ENCODE peak calls at places on chromosomes 7 and 10, in eight cellular contexts. A, W, G, P, D, E, Q and F are unnamed samples.

GRCh38 chr10:66813122-66813521 is 112.7 kb upstream of the LRRTM3 start:
- DNase-seq in P (no peak), E (no peak), G (no peak), A (no peak), D (no peak), Q (no peak), W (no peak), F (no peak)

GRCh38 chr10:89478739-89479116 is 56.7 kb downstream of the SLC16A12 start:
- DNase-seq in W (no peak), Q (no peak), D (peak), A (no peak), P (no peak), G (no peak), E (no peak), F (no peak)

GRCh38 chr10:1204434-1205326 is 148.5 kb downstream of the WDR37 start:
- DNase-seq in A (no peak), Q (no peak), D (no peak), G (no peak), E (peak), P (peak), W (no peak), F (no peak)

GRCh38 chr7:20249924-20250323 is 32.7 kb upstream of the MACC1 start:
- DNase-seq in E (no peak), A (no peak), P (no peak), G (no peak), D (no peak), Q (peak), W (no peak), F (no peak)

GRCh38 chr7:156002362-156003001 is 190.2 kb upstream of the SHH start:
- DNase-seq in W (no peak), E (no peak), Q (no peak), D (no peak), P (peak), G (no peak), A (no peak), F (no peak)

GRCh38 chr10:12594448-12594944 is 245.1 kb downstream of the CAMK1D start:
- DNase-seq in Q (no peak), A (peak), P (no peak), W (no peak), G (no peak), E (peak), D (no peak), F (no peak)

GRCh38 chr7:18405731-18406130 is 89.8 kb upstream of the HDAC9 start:
- DNase-seq in Q (no peak), P (no peak), G (no peak), E (no peak), D (no peak), A (no peak), W (no peak), F (no peak)

GRCh38 chr7:13920053-13920697 is 69.3 kb downstream of the ETV1 start:
- DNase-seq in E (no peak), D (peak), G (peak), P (peak), A (no peak), W (peak), Q (peak), F (no peak)

GRCh38 chr7:130151591-130152269 is 53.5 kb downstream of the TMEM209 start:
- DNase-seq in E (peak), P (no peak), D (no peak), G (no peak), Q (peak), W (no peak), A (peak), F (no peak)